ENCODE peak calls at places on chromosomes 7 and 10, in ten cellular contexts. One of them, this sample, is unnamed.

GRCh38 chr7:45893996-45894664 is 5.8 kb downstream of the IGFBP1 start:
- DNase-seq in CD8-positive, alpha-beta T cell: no peak
- DNase-seq in cardiac muscle cell: no peak
- DNase-seq in fibroblast of villous mesenchyme: no peak
- DNase-seq in transverse colon: no peak
- DNase-seq in GM23338: no peak
- DNase-seq in cardiac fibroblast: no peak
- DNase-seq in upper lobe of right lung: no peak
- DNase-seq in fibroblast of mammary gland: no peak
- DNase-seq in testis: no peak
- DNase-seq in this sample: no peak

GRCh38 chr10:132546567-132547420 is 9.2 kb downstream of the INPP5A start:
- DNase-seq in CD8-positive, alpha-beta T cell: no peak
- DNase-seq in cardiac muscle cell: no peak
- DNase-seq in fibroblast of villous mesenchyme: no peak
- DNase-seq in transverse colon: peak; percentile 42
- DNase-seq in GM23338: no peak
- DNase-seq in cardiac fibroblast: no peak
- DNase-seq in upper lobe of right lung: peak; percentile 65
- DNase-seq in fibroblast of mammary gland: no peak
- DNase-seq in testis: no peak
- DNase-seq in this sample: no peak

GRCh38 chr7:32602470-32602869 is 107.2 kb downstream of the AVL9 start:
- DNase-seq in CD8-positive, alpha-beta T cell: no peak
- DNase-seq in cardiac muscle cell: no peak
- DNase-seq in fibroblast of villous mesenchyme: no peak
- DNase-seq in transverse colon: no peak
- DNase-seq in GM23338: no peak
- DNase-seq in cardiac fibroblast: no peak
- DNase-seq in upper lobe of right lung: no peak
- DNase-seq in fibroblast of mammary gland: no peak
- DNase-seq in testis: no peak
- DNase-seq in this sample: no peak

GRCh38 chr10:86284355-86285105 is 82.1 kb downstream of the GRID1 start:
- DNase-seq in CD8-positive, alpha-beta T cell: no peak
- DNase-seq in cardiac muscle cell: no peak
- DNase-seq in fibroblast of villous mesenchyme: no peak
- DNase-seq in transverse colon: no peak
- DNase-seq in GM23338: no peak
- DNase-seq in cardiac fibroblast: no peak
- DNase-seq in upper lobe of right lung: peak; percentile 51
- DNase-seq in fibroblast of mammary gland: no peak
- DNase-seq in testis: no peak
- DNase-seq in this sample: no peak

GRCh38 chr7:16905300-16906044 is 23.7 kb upstream of the AGR3 start:
- DNase-seq in CD8-positive, alpha-beta T cell: no peak
- DNase-seq in cardiac muscle cell: peak; percentile 20
- DNase-seq in fibroblast of villous mesenchyme: peak; percentile 57
- DNase-seq in transverse colon: no peak
- DNase-seq in GM23338: peak; percentile 52
- DNase-seq in cardiac fibroblast: peak; percentile 45
- DNase-seq in upper lobe of right lung: no peak
- DNase-seq in fibroblast of mammary gland: peak; percentile 6
- DNase-seq in testis: no peak
- DNase-seq in this sample: peak; percentile 84

GRCh38 chr10:97574374-97575100 is 2.0 kb downstream of the ANKRD2 start:
- DNase-seq in CD8-positive, alpha-beta T cell: no peak
- DNase-seq in cardiac muscle cell: peak; percentile 34
- DNase-seq in fibroblast of villous mesenchyme: peak; percentile 54
- DNase-seq in transverse colon: peak; percentile 52
- DNase-seq in GM23338: peak; percentile 58
- DNase-seq in cardiac fibroblast: peak; percentile 78
- DNase-seq in upper lobe of right lung: peak; percentile 80
- DNase-seq in fibroblast of mammary gland: peak; percentile 42
- DNase-seq in testis: peak; percentile 48
- DNase-seq in this sample: peak; percentile 58

GRCh38 chr10:129800-130199 is 5.5 kb upstream of the ZMYND11 start:
- DNase-seq in CD8-positive, alpha-beta T cell: no peak
- DNase-seq in cardiac muscle cell: no peak
- DNase-seq in fibroblast of villous mesenchyme: no peak
- DNase-seq in transverse colon: no peak
- DNase-seq in GM23338: no peak
- DNase-seq in cardiac fibroblast: no peak
- DNase-seq in upper lobe of right lung: no peak
- DNase-seq in fibroblast of mammary gland: no peak
- DNase-seq in testis: no peak
- DNase-seq in this sample: no peak

GRCh38 chr7:26399309-26399610 is 107.6 kb downstream of the SNX10 start:
- DNase-seq in CD8-positive, alpha-beta T cell: no peak
- DNase-seq in cardiac muscle cell: peak; percentile 49
- DNase-seq in fibroblast of villous mesenchyme: no peak
- DNase-seq in transverse colon: no peak
- DNase-seq in GM23338: peak; percentile 50
- DNase-seq in cardiac fibroblast: peak; percentile 16
- DNase-seq in upper lobe of right lung: no peak
- DNase-seq in fibroblast of mammary gland: peak; percentile 25
- DNase-seq in testis: peak; percentile 63
- DNase-seq in this sample: peak; percentile 33

GRCh38 chr10:32976338-32976737 is 18.3 kb upstream of the ITGB1 start:
- DNase-seq in CD8-positive, alpha-beta T cell: no peak
- DNase-seq in cardiac muscle cell: no peak
- DNase-seq in fibroblast of villous mesenchyme: no peak
- DNase-seq in transverse colon: no peak
- DNase-seq in GM23338: no peak
- DNase-seq in cardiac fibroblast: no peak
- DNase-seq in upper lobe of right lung: no peak
- DNase-seq in fibroblast of mammary gland: no peak
- DNase-seq in testis: no peak
- DNase-seq in this sample: no peak

GRCh38 chr10:33249659-33250058 is 84.8 kb downstream of the NRP1 start:
- DNase-seq in CD8-positive, alpha-beta T cell: no peak
- DNase-seq in cardiac muscle cell: no peak
- DNase-seq in fibroblast of villous mesenchyme: no peak
- DNase-seq in transverse colon: no peak
- DNase-seq in GM23338: no peak
- DNase-seq in cardiac fibroblast: no peak
- DNase-seq in upper lobe of right lung: no peak
- DNase-seq in fibroblast of mammary gland: no peak
- DNase-seq in testis: no peak
- DNase-seq in this sample: no peak

GRCh38 chr10:11824376-11824775 is 1.2 kb downstream of the PROSER2 start:
- DNase-seq in CD8-positive, alpha-beta T cell: no peak
- DNase-seq in cardiac muscle cell: no peak
- DNase-seq in fibroblast of villous mesenchyme: peak; percentile 17
- DNase-seq in transverse colon: no peak
- DNase-seq in GM23338: no peak
- DNase-seq in cardiac fibroblast: peak; percentile 18
- DNase-seq in upper lobe of right lung: no peak
- DNase-seq in fibroblast of mammary gland: peak; percentile 15
- DNase-seq in testis: no peak
- DNase-seq in this sample: peak; percentile 17

GRCh38 chr10:11823989-11824346 is 812 bp downstream of the PROSER2 start:
- DNase-seq in CD8-positive, alpha-beta T cell: no peak
- DNase-seq in cardiac muscle cell: no peak
- DNase-seq in fibroblast of villous mesenchyme: peak; percentile 26
- DNase-seq in transverse colon: no peak
- DNase-seq in GM23338: no peak
- DNase-seq in cardiac fibroblast: peak; percentile 11
- DNase-seq in upper lobe of right lung: no peak
- DNase-seq in fibroblast of mammary gland: no peak
- DNase-seq in testis: no peak
- DNase-seq in this sample: peak; percentile 33

GRCh38 chr10:11825796-11826414 is 2.7 kb downstream of the PROSER2 start:
- DNase-seq in CD8-positive, alpha-beta T cell: no peak
- DNase-seq in cardiac muscle cell: no peak
- DNase-seq in fibroblast of villous mesenchyme: peak; percentile 88
- DNase-seq in transverse colon: no peak
- DNase-seq in GM23338: no peak
- DNase-seq in cardiac fibroblast: peak; percentile 35
- DNase-seq in upper lobe of right lung: no peak
- DNase-seq in fibroblast of mammary gland: peak; percentile 15
- DNase-seq in testis: no peak
- DNase-seq in this sample: no peak

GRCh38 chr10:11823122-11823988 is at the start of gene PROSER2:
- DNase-seq in CD8-positive, alpha-beta T cell: peak; percentile 2
- DNase-seq in cardiac muscle cell: peak; percentile 78
- DNase-seq in fibroblast of villous mesenchyme: peak; percentile 60
- DNase-seq in transverse colon: peak; percentile 65
- DNase-seq in GM23338: peak; percentile 67
- DNase-seq in cardiac fibroblast: peak; percentile 64
- DNase-seq in upper lobe of right lung: peak; percentile 84
- DNase-seq in fibroblast of mammary gland: peak; percentile 41
- DNase-seq in testis: peak; percentile 73
- DNase-seq in this sample: peak; percentile 48

DNA sequence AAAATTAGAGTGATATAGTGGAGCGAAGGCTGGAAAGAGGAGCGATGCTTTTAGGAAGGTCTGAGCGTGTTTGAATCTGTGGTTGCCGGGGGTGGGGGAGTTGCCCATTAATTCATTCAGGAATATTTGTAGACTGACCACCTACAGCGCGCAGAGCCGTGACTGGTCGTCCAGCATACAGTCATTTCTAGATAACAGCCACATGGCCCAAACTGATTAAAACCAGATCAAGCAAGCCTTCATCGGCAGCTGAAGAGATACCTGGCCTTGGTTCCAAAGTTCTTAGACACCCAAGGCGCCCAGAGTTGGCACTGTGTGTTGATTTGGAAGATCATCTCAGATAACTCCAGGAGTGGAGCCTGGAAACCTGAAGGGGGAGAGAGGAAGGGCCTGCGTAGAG is 1.7 kb downstream of the PROSER2 start:
- DNase-seq in CD8-positive, alpha-beta T cell: no peak
- DNase-seq in cardiac muscle cell: no peak
- DNase-seq in fibroblast of villous mesenchyme: peak; percentile 52
- DNase-seq in transverse colon: no peak
- DNase-seq in GM23338: no peak
- DNase-seq in cardiac fibroblast: peak; percentile 21
- DNase-seq in upper lobe of right lung: no peak
- DNase-seq in fibroblast of mammary gland: no peak
- DNase-seq in testis: no peak
- DNase-seq in this sample: no peak
- H3K4me3 ChIP-seq in CD8-positive, alpha-beta T cell: no peak overlapping the region
- H3K4me3 ChIP-seq in cardiac muscle cell: no peak overlapping the region
- H3K4me3 ChIP-seq in fibroblast of villous mesenchyme: peak overlapping the region; percentile 84
- H3K4me3 ChIP-seq in transverse colon: no peak overlapping the region
- H3K4me3 ChIP-seq in GM23338: peak overlapping the region; percentile 90
- H3K4me3 ChIP-seq in cardiac fibroblast: peak overlapping the region; percentile 81
- H3K4me3 ChIP-seq in upper lobe of right lung: peak overlapping the region; percentile 83
- H3K4me3 ChIP-seq in fibroblast of mammary gland: no peak overlapping the region
- H3K4me3 ChIP-seq in testis: no peak overlapping the region
- H3K4me3 ChIP-seq in this sample: no peak overlapping the region

DNA sequence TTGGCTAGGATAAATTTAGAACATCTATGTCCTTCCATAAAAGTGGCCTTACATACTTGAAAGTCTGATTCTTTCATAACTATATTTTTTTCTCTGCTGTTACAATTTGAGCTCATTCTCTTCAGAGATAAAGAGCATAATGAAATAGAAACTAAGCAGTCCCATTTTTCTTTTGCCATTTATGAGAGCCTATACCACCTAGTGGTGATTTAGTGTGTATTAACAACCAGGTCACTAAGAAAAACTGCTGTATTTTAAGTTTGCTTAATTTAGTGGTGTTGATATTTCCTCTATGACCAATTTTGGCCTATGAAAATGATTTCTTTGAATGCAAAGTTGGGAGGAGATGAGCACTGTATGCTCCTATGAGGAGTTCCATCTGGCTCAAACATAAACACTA is 88.7 kb upstream of the ZWINT start:
- DNase-seq in CD8-positive, alpha-beta T cell: no peak
- DNase-seq in cardiac muscle cell: peak; percentile 1
- DNase-seq in fibroblast of villous mesenchyme: no peak
- DNase-seq in transverse colon: no peak
- DNase-seq in GM23338: peak; percentile 8
- DNase-seq in cardiac fibroblast: no peak
- DNase-seq in upper lobe of right lung: no peak
- DNase-seq in fibroblast of mammary gland: no peak
- DNase-seq in testis: no peak
- DNase-seq in this sample: no peak
- TF ChIP-seq CTCF in CD8-positive, alpha-beta T cell: no peak
- TF ChIP-seq CTCF in cardiac muscle cell: no peak
- TF ChIP-seq CTCF in fibroblast of villous mesenchyme: no peak
- TF ChIP-seq CTCF in transverse colon: no peak
- TF ChIP-seq CTCF in GM23338: peak; percentile 37
- TF ChIP-seq CTCF in cardiac fibroblast: no peak
- TF ChIP-seq CTCF in upper lobe of right lung: no peak
- TF ChIP-seq CTCF in fibroblast of mammary gland: no peak
- TF ChIP-seq CTCF in testis: no peak
- TF ChIP-seq CTCF in this sample: no peak

GRCh38 chr10:100115011-100115770 is 33.5 kb upstream of the CPN1 start:
- DNase-seq in CD8-positive, alpha-beta T cell: no peak
- DNase-seq in cardiac muscle cell: peak; percentile 3
- DNase-seq in fibroblast of villous mesenchyme: no peak
- DNase-seq in transverse colon: no peak
- DNase-seq in GM23338: peak; percentile 70
- DNase-seq in cardiac fibroblast: no peak
- DNase-seq in upper lobe of right lung: no peak
- DNase-seq in fibroblast of mammary gland: no peak
- DNase-seq in testis: peak; percentile 15
- DNase-seq in this sample: no peak
- H3K4me3 ChIP-seq in CD8-positive, alpha-beta T cell: no peak overlapping the region
- H3K4me3 ChIP-seq in cardiac muscle cell: no peak overlapping the region
- H3K4me3 ChIP-seq in fibroblast of villous mesenchyme: no peak overlapping the region
- H3K4me3 ChIP-seq in transverse colon: no peak overlapping the region
- H3K4me3 ChIP-seq in GM23338: peak overlapping the region; percentile 46
- H3K4me3 ChIP-seq in cardiac fibroblast: no peak overlapping the region
- H3K4me3 ChIP-seq in upper lobe of right lung: no peak overlapping the region
- H3K4me3 ChIP-seq in fibroblast of mammary gland: no peak overlapping the region
- H3K4me3 ChIP-seq in testis: peak overlapping the region; percentile 18
- H3K4me3 ChIP-seq in this sample: no peak overlapping the region

GRCh38 chr10:125144693-125145623 is 15.4 kb downstream of the CTBP2 start:
- DNase-seq in CD8-positive, alpha-beta T cell: no peak
- DNase-seq in cardiac muscle cell: no peak
- DNase-seq in fibroblast of villous mesenchyme: peak; percentile 74
- DNase-seq in transverse colon: no peak
- DNase-seq in GM23338: peak; percentile 81
- DNase-seq in cardiac fibroblast: peak; percentile 70
- DNase-seq in upper lobe of right lung: no peak
- DNase-seq in fibroblast of mammary gland: peak; percentile 72
- DNase-seq in testis: peak; percentile 69
- DNase-seq in this sample: no peak
- TF ChIP-seq CTCF in CD8-positive, alpha-beta T cell: no peak
- TF ChIP-seq CTCF in cardiac muscle cell: peak; percentile 73
- TF ChIP-seq CTCF in fibroblast of villous mesenchyme: peak; percentile 68
- TF ChIP-seq CTCF in transverse colon: peak; percentile 27
- TF ChIP-seq CTCF in GM23338: peak; percentile 55
- TF ChIP-seq CTCF in cardiac fibroblast: peak; percentile 67
- TF ChIP-seq CTCF in upper lobe of right lung: peak; percentile 48
- TF ChIP-seq CTCF in fibroblast of mammary gland: peak; percentile 60
- TF ChIP-seq CTCF in testis: no peak
- TF ChIP-seq CTCF in this sample: peak; percentile 58

GRCh38 chr10:48603421-48604038 is 1.3 kb downstream of the ARHGAP22 start:
- DNase-seq in CD8-positive, alpha-beta T cell: no peak
- DNase-seq in cardiac muscle cell: no peak
- DNase-seq in fibroblast of villous mesenchyme: no peak
- DNase-seq in transverse colon: no peak
- DNase-seq in GM23338: no peak
- DNase-seq in cardiac fibroblast: no peak
- DNase-seq in upper lobe of right lung: no peak
- DNase-seq in fibroblast of mammary gland: peak; percentile 45
- DNase-seq in testis: no peak
- DNase-seq in this sample: no peak
- H3K4me3 ChIP-seq in CD8-positive, alpha-beta T cell: no peak overlapping the region
- H3K4me3 ChIP-seq in cardiac muscle cell: no peak overlapping the region
- H3K4me3 ChIP-seq in fibroblast of villous mesenchyme: peak overlapping the region; percentile 72
- H3K4me3 ChIP-seq in transverse colon: no peak overlapping the region
- H3K4me3 ChIP-seq in GM23338: peak overlapping the region; percentile 63
- H3K4me3 ChIP-seq in cardiac fibroblast: peak overlapping the region; percentile 94
- H3K4me3 ChIP-seq in upper lobe of right lung: no peak overlapping the region
- H3K4me3 ChIP-seq in fibroblast of mammary gland: peak overlapping the region; percentile 96
- H3K4me3 ChIP-seq in testis: no peak overlapping the region
- H3K4me3 ChIP-seq in this sample: peak overlapping the region; percentile 81

GRCh38 chr10:73398024-73398423 is 15.8 kb downstream of the ANXA7 start:
- DNase-seq in CD8-positive, alpha-beta T cell: no peak
- DNase-seq in cardiac muscle cell: no peak
- DNase-seq in fibroblast of villous mesenchyme: no peak
- DNase-seq in transverse colon: no peak
- DNase-seq in GM23338: peak; percentile 72
- DNase-seq in cardiac fibroblast: no peak
- DNase-seq in upper lobe of right lung: no peak
- DNase-seq in fibroblast of mammary gland: no peak
- DNase-seq in testis: no peak
- DNase-seq in this sample: no peak
- TF ChIP-seq CTCF in CD8-positive, alpha-beta T cell: no peak
- TF ChIP-seq CTCF in cardiac muscle cell: peak; percentile 10
- TF ChIP-seq CTCF in fibroblast of villous mesenchyme: peak; percentile 9
- TF ChIP-seq CTCF in transverse colon: no peak
- TF ChIP-seq CTCF in GM23338: peak; percentile 69
- TF ChIP-seq CTCF in cardiac fibroblast: no peak
- TF ChIP-seq CTCF in upper lobe of right lung: peak; percentile 12
- TF ChIP-seq CTCF in fibroblast of mammary gland: peak; percentile 26
- TF ChIP-seq CTCF in testis: no peak
- TF ChIP-seq CTCF in this sample: peak; percentile 22

This sample was measured in astrocyte of the spinal cord.